ENCODE peak calls at places on chromosomes 7 and 10, in nine cellular contexts. D, Q, L, A, J, O, W, Y and S are unnamed samples.

GRCh38 chr10:30002438-30003266 is 56.7 kb downstream of the JCAD start:
- DNase-seq in D (peak; percentile 96), Q (peak; percentile 67), L (peak; percentile 52), A (peak; percentile 73), J (peak; percentile 64), O (peak; percentile 77), W (peak; percentile 48), Y (peak; percentile 56), S (peak; percentile 48)

GRCh38 chr7:4123823-4124222 is 558.3 kb upstream of the FOXK1 start:
- DNase-seq in D (no peak), Q (no peak), L (no peak), A (no peak), J (peak; percentile 18), O (no peak), W (no peak), Y (no peak), S (no peak)

GRCh38 chr10:131949041-131949862 is 32.5 kb downstream of the BNIP3 start:
- DNase-seq in D (peak; percentile 33), Q (no peak), L (no peak), A (no peak), J (no peak), O (no peak), W (no peak), Y (no peak), S (no peak)

GRCh38 chr7:122303971-122304603 is 463 bp downstream of the FEZF1 start:
- DNase-seq in D (peak; percentile 84), Q (no peak), L (no peak), A (peak; percentile 39), J (no peak), O (peak; percentile 5), W (no peak), Y (peak; percentile 46), S (no peak)

GRCh38 chr10:102769375-102770107 is 25.8 kb downstream of the WBP1L start:
- DNase-seq in D (no peak), Q (no peak), L (no peak), A (no peak), J (no peak), O (no peak), W (no peak), Y (no peak), S (no peak)

GRCh38 chr7:122597277-122597676 is 101.6 kb downstream of the RNF133 start:
- DNase-seq in D (no peak), Q (no peak), L (no peak), A (no peak), J (no peak), O (no peak), W (no peak), Y (no peak), S (no peak)

GRCh38 chr7:134750083-134751062 is 29.1 kb upstream of the CALD1 start:
- DNase-seq in D (peak; percentile 95), Q (no peak), L (peak; percentile 52), A (peak; percentile 47), J (no peak), O (peak; percentile 62), W (peak; percentile 68), Y (no peak), S (peak; percentile 60)

GRCh38 chr7:47423196-47423595 is 158.7 kb downstream of the TNS3 start:
- DNase-seq in D (peak; percentile 13), Q (no peak), L (no peak), A (no peak), J (no peak), O (no peak), W (no peak), Y (no peak), S (no peak)

DNA sequence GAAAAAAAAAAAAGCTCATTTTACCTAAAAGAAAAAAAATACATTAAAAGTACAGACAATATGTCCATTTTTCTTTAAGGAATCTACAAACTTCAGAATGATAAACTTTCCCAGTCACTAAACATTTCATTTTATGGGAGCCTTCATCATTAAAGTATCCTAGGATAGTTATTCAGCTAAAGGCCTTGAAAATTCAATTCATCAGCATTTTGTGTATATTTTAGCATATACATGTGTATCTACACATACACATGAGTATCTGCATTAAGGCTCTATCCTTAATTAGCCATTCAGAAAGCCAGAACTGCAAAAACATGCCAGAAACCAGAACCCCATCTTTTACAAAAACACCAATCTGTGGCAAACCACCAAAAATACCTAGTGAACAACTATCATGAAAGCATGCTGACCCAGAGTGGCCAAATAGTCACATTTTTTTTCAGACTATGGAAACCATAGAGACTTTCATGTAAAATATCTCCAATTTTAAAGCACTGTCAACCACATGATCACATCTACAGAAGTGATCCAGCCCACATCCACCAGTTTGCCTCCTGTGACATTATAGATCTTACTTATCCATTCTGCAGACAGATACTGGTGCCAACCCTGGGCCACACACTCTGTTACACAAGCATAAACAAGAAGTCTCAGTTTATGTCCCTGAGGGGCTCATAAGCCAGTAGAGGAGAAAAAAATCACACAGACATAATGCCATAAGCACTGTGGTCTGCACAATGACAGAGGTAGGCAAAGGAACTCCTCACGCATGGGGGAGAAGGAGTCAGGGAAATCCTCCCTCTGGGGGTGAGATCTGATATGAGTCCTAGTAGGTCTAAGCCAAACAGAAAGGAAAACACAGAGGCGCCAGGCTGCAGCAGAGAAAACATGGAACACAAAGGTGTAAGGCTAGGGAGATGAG is 79.2 kb downstream of the SRPK2 start:
- DNase-seq in D (peak; percentile 62), Q (no peak), L (no peak), A (no peak), J (no peak), O (peak; percentile 77), W (no peak), Y (no peak), S (no peak)
- TF ChIP-seq CTCF in D (peak; percentile 45), Q (no peak), L (peak; percentile 23), A (no peak), J (no peak), O (peak; percentile 26), W (no peak), Y (no peak), S (no peak)

GRCh38 chr10:119669331-119669730 is 18.2 kb downstream of the BAG3 start:
- DNase-seq in D (no peak), Q (no peak), L (no peak), A (no peak), J (no peak), O (no peak), W (no peak), Y (no peak), S (no peak)

GRCh38 chr10:119666709-119667004 is 15.5 kb downstream of the BAG3 start:
- DNase-seq in D (no peak), Q (no peak), L (no peak), A (no peak), J (no peak), O (no peak), W (no peak), Y (no peak), S (no peak)

GRCh38 chr10:119668461-119668860 is 17.3 kb downstream of the BAG3 start:
- DNase-seq in D (no peak), Q (no peak), L (no peak), A (no peak), J (no peak), O (no peak), W (no peak), Y (no peak), S (no peak)

GRCh38 chr10:119665901-119666708 is 14.9 kb downstream of the BAG3 start:
- DNase-seq in D (no peak), Q (no peak), L (no peak), A (no peak), J (no peak), O (no peak), W (no peak), Y (no peak), S (no peak)

DNA sequence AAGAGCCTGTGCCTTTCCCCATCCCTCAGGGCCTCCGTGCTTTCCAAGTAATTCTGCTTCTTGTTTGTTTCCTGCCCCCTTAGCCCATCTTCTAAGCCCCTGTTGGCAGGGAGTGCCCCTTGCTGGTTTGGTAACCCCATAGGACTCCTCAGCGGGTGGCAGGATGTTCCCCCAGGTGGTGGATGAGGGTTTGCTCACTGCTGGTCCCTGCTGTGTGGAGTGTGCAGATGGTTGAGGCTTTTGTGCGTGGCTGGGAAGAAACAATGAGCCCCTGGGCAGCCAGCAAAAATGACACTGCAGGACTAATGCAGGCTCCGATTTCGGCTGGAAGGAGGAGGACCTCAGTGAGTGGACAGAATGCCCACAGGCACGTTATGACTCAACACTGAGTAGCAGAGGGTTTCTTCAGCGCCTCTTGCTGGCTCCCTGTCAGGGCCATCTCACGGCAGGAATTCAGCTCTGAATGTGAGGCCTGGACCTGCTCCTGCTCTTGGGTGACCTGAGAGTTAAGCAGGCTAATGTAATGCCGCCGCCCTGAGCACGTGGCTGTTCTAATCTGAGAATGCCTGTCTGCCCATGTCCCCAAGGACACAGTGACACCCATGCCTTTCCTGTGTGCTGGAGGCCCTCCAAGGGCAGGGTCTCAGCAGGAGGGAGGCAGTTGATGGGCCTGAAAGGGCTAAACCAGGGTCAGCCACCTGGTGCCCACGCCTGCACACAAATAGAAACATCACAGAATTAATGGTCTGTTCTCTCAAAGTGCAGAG is 16.6 kb downstream of the BAG3 start:
- DNase-seq in D (peak; percentile 67), Q (peak; percentile 80), L (no peak), A (peak; percentile 46), J (peak; percentile 98), O (no peak), W (no peak), Y (no peak), S (no peak)
- TF ChIP-seq CTCF in D (no peak), Q (no peak), L (no peak), A (peak; percentile 36), J (no peak), O (no peak), W (no peak), Y (no peak), S (no peak)

DNA sequence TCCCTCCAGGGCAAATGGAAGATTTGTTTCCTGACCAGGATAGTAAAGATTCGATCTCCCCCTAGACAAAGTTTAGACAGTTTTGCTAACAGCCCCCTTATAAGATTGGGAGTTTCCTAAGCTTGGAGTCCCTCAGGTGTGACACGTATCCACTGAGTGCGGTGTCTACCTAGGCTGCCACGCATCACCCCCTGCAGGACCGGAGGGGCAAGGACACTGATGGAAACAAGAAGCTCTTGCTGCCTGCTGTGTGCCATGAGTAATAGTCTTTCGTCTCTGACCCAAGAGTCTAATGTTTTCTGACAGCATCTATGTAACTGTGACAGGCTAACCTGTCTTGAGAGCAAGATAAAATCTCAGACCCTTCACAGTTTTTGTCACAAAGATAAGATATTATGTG is 173.5 kb downstream of the SEMA3E start:
- DNase-seq in D (peak; percentile 90), Q (no peak), L (no peak), A (no peak), J (no peak), O (no peak), W (no peak), Y (no peak), S (no peak)
- TF ChIP-seq CTCF in D (peak; percentile 79), Q (no peak), L (no peak), A (peak; percentile 33), J (no peak), O (no peak), W (no peak), Y (no peak), S (no peak)

DNA sequence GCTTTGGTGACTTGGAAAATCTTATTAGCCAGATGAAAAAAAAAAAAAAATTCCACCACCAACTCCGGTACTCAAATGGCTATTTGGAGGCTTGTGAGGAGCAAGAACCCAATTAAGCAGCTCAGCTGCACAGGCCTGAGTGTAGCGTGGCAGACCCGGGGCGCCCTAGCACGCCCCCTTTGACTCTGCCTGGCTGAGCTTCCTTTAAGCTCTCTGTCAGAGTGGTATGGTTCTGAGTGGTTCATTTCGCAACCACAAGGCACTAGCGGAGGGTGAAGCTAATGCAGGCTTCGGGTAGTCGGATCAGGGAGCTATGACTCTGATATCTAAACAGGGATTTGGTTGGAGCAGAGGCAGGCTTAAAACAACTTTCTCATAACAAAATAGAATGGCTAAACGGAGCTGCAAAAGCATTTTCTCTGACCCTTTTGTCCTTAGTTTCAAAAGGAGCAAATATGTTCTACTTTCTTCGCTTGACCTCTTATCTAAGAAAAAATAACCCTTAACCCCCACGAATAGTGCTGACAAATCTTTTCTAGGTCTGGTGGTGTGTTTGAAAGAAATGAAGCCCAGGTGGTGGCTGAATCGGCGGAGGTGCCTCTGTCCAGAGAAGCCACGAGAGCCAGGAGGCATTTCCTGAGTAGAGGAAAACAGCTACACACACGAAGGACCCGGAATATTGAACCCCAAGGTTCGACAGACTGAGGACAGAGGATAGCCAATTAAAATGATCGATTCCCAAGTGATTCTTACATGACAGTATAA is 285.4 kb upstream of the GLI3 start:
- DNase-seq in D (peak; percentile 52), Q (no peak), L (no peak), A (no peak), J (peak; percentile 8), O (peak; percentile 46), W (no peak), Y (no peak), S (no peak)
- TF ChIP-seq CTCF in D (peak; percentile 16), Q (no peak), L (no peak), A (no peak), J (no peak), O (no peak), W (no peak), Y (no peak), S (no peak)